ENCODE peak calls at places on chromosomes 6 and 20, in five cellular contexts. X is suprapubic skin, I is heart left ventricle, U is dorsolateral prefrontal cortex, D is MG63. A is an unnamed sample.

GRCh38 chr6:85494551-85495337 is 44.9 kb downstream of the NT5E start:
- DNase-seq in X (no peak), I (no peak), U (no peak), D (no peak), A (no peak)

GRCh38 chr6:75824160-75824559 is 75.1 kb downstream of the MYO6 start:
- DNase-seq in X (no peak), I (no peak), U (no peak), D (no peak), A (no peak)

GRCh38 chr20:36670665-36671357 is 24.8 kb upstream of the SLA2 start:
- DNase-seq in X (no peak), I (no peak), U (no peak), D (no peak), A (no peak)

GRCh38 chr20:58313366-58313765 is 3.9 kb downstream of the RAB22A start:
- DNase-seq in X (no peak), I (no peak), U (no peak), D (no peak), A (no peak)

GRCh38 chr6:21506126-21506525 is 87.4 kb upstream of the SOX4 start:
- DNase-seq in X (no peak), I (no peak), U (no peak), D (no peak), A (no peak)

GRCh38 chr6:64988148-64988547 is 718.9 kb downstream of the EYS start:
- DNase-seq in X (no peak), I (no peak), U (no peak), D (no peak), A (no peak)

GRCh38 chr6:167404385-167405049 is 79.6 kb downstream of the TTLL2 start:
- DNase-seq in X (no peak), I (no peak), U (no peak), D (no peak), A (peak; percentile 79)

GRCh38 chr6:30542404-30542725 is 13.9 kb downstream of the GNL1 start:
- DNase-seq in X (no peak), I (no peak), U (no peak), D (no peak), A (no peak)

GRCh38 chr6:156379392-156379910 is 397.7 kb upstream of the ARID1B start:
- DNase-seq in X (no peak), I (no peak), U (no peak), D (no peak), A (no peak)

GRCh38 chr6:48670546-48670945 is 559.5 kb upstream of the PTCHD4 start:
- DNase-seq in X (no peak), I (no peak), U (no peak), D (no peak), A (no peak)

GRCh38 chr20:12153616-12154015 is 235.9 kb downstream of the BTBD3 start:
- DNase-seq in X (no peak), I (no peak), U (peak; percentile 7), D (peak; percentile 85), A (no peak)

GRCh38 chr6:125196613-125197012 is 43.0 kb downstream of the TPD52L1 start:
- DNase-seq in X (no peak), I (no peak), U (no peak), D (no peak), A (no peak)

GRCh38 chr20:41004561-41005360 is 23.9 kb upstream of the TOP1 start:
- DNase-seq in X (no peak), I (no peak), U (no peak), D (peak; percentile 38), A (no peak)

GRCh38 chr6:158797331-158798202 is 21.6 kb downstream of the EZR start:
- DNase-seq in X (no peak), I (no peak), U (no peak), D (peak; percentile 16), A (no peak)

GRCh38 chr20:4108495-4109306 is 93.3 kb upstream of the RNF24 start:
- DNase-seq in X (no peak), I (peak; percentile 52), U (peak; percentile 75), D (peak; percentile 29), A (no peak)

GRCh38 chr20:32792316-32792715 is 27.4 kb upstream of the MAPRE1 start:
- DNase-seq in X (no peak), I (no peak), U (no peak), D (no peak), A (no peak)

GRCh38 chr6:82298012-82298411 is 50.5 kb upstream of the IBTK start:
- DNase-seq in X (no peak), I (no peak), U (no peak), D (peak; percentile 3), A (no peak)

GRCh38 chr20:63655249-63655648 is 2.0 kb upstream of the STMN3 start:
- DNase-seq in X (no peak), I (no peak), U (no peak), D (no peak), A (no peak)

DNA sequence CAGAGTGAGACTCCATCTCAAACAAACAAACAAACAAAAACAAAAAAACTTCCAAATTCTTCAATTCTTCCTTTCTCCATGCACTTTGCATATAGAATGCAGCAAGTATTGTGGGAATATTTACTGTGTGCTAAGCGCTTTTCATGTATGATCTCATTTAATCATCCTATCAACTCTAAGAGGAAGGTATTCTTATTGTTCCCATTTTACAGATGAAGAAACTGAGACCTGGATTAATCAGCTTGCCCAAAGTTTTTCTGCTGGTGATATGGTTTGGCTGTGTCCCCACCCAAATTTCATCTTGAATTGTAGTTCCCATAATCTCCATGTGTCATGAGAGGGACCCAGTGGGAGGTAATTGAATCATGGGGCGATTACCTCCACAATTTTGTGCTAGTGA is 56.6 kb upstream of the KCNG1 start:
- DNase-seq in X (no peak), I (no peak), U (no peak), D (no peak), A (no peak)
- H3K27me3 ChIP-seq in X (peaks cover 66% of the 10 kb centered on the region), I (peaks cover 67% of the 10 kb centered on the region), U (no peaks in the 10 kb centered on the region), D (peaks cover 11% of the 10 kb centered on the region), A (no peaks in the 10 kb centered on the region)

DNA sequence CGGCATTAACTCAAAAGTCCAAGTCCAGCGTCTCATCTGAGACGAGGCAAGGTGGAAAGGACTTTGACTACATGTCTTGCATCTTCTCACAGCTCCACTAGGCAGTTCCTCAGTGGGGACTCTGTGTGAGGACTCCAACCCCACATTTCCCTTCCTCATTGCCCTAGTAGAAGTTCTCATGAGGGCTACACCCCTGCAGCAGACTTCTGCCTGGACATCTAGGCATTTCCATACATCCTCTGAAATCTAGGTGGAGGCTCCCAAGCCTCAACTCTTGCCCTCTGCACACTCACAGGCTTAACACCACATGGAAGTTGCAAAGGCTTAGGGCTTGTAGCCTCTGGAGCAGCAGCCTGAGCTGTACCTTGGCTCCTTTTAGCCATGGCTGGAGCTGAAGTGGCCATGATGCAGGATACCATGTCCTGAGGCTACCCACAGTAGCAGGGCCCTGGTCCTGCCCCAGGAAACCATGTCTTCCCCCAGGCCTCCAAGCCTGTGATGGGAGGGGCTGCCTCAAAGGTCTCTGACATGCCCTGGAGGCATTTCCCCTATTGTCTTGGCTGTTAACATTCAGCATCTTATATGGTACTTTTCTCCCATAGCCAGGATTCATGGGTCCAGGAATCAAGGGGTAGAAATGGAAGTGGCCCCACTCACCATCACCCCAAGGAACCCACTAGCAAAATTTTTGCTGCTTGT is 194.6 kb upstream of the KCNG1 start:
- DNase-seq in X (no peak), I (no peak), U (no peak), D (no peak), A (no peak)
- H3K27me3 ChIP-seq in X (peaks cover 29% of the 10 kb centered on the region), I (peaks cover 58% of the 10 kb centered on the region), U (no peaks in the 10 kb centered on the region), D (no peaks in the 10 kb centered on the region), A (peaks cover 4% of the 10 kb centered on the region)

DNA sequence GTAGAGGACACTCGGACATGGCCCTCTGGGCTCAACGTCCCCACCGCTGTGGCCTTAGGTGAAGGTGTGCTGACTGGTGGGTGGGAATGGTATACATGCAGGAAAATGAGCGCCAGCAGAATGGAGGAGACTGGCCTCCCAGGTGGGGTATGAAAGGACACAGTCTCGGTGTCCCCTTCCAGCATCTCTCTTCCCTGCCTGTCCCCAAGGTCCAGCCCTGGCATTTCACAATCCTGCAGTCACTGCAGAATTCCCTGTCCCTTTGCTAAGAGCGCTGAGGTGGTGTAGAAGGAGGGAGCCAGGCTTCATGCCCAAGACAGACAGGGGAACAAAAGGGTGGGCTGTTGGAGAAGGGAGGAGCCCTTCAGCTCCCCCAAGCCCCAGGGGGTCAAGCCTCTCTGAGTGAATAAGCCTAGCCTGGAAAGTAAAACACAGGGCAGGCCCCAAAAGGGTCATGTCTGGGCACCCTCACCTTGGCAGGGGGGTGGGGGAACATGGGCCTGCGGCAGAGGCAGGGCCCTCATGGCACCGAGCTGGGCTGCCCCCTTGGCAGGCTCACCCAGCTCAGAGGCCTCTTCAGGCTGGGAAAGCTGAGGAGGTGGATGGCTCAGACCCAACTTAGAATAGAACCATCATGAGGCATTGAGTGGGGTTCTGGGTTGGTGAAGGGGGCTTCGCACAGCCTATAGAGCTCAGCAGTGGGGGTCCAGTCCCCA is 23.9 kb downstream of the TFEB start:
- DNase-seq in X (no peak), I (no peak), U (no peak), D (no peak), A (no peak)
- H3K27me3 ChIP-seq in X (no peaks in the 10 kb centered on the region), I (no peaks in the 10 kb centered on the region), U (no peaks in the 10 kb centered on the region), D (no peaks in the 10 kb centered on the region), A (no peaks in the 10 kb centered on the region)

GRCh38 chr20:62569615-62570014 is 72.7 kb upstream of the SLCO4A1 start:
- DNase-seq in X (no peak), I (no peak), U (no peak), D (no peak), A (no peak)

GRCh38 chr20:62571667-62572344 is 70.5 kb upstream of the SLCO4A1 start:
- DNase-seq in X (no peak), I (no peak), U (no peak), D (peak; percentile 33), A (no peak)

GRCh38 chr20:62570897-62571666 is 71.2 kb upstream of the SLCO4A1 start:
- DNase-seq in X (no peak), I (no peak), U (no peak), D (no peak), A (no peak)

GRCh38 chr20:62568045-62568389 is 74.3 kb upstream of the SLCO4A1 start:
- DNase-seq in X (no peak), I (no peak), U (no peak), D (no peak), A (no peak)

DNA sequence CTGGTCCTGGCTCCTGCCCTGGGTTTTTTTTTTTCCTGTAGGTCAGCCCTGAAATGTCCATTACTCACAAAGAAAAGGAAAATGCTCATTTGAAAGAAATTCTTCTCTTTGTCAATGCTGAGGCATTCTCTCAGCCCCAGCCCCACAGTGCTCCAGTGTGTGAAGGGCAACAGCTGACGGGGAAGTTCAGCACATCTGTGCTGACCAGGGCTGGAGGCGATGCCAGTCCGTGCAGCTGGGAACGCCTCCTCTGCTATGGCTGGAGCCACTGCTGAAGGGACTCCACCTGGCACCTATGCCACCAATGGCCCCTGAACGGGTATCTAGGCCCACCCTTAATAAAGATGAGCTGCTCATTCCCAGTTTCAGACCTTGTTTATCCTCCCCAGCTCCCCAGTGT is 71.9 kb upstream of the SLCO4A1 start:
- DNase-seq in X (no peak), I (no peak), U (no peak), D (no peak), A (no peak)
- H3K27me3 ChIP-seq in X (peaks cover 87% of the 10 kb centered on the region), I (peaks cover 10% of the 10 kb centered on the region), U (no peaks in the 10 kb centered on the region), D (peaks cover 3% of the 10 kb centered on the region), A (no peaks in the 10 kb centered on the region)

DNA sequence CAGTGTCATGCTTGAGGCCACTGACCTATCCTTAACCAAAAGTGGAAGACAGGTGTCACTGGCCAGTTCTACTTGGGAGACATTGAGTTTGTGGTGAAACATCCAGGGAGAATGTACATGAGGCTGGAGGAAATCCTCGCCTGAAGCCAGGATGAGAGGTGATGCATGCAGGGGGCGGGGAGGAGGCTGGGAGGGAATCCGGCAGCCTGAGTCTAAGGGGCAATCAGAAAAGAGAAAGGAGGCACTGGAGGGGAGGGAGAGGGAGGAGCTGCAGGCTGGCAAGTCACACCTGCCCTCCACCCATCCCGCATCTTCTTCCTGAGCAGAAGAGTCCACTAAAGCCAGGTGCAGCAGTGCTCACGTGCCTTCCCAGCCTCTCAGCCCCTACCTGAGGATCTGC is 14.9 kb upstream of the DDO start:
- DNase-seq in X (no peak), I (no peak), U (no peak), D (no peak), A (no peak)
- H3K27me3 ChIP-seq in X (peaks cover 13% of the 10 kb centered on the region), I (no peaks in the 10 kb centered on the region), U (no peaks in the 10 kb centered on the region), D (peaks cover 9% of the 10 kb centered on the region), A (no peaks in the 10 kb centered on the region)

A was measured in vagina.